ENCODE peak calls at places on chromosome 5, in seven cellular contexts. Z, R, X, Y, S, T and F are unnamed samples.

GRCh38 chr5:61991426-61991825 is 314.6 kb upstream of the KIF2A start:
- DNase-seq in Z (no peak), R (no peak), X (no peak), Y (no peak), S (no peak), T (no peak), F (no peak)

GRCh38 chr5:40361378-40361777 is 318.3 kb upstream of the PTGER4 start:
- DNase-seq in Z (no peak), R (no peak), X (no peak), Y (no peak), S (no peak), T (no peak), F (no peak)

GRCh38 chr5:155729684-155730059 is 597.3 kb upstream of the SGCD start:
- DNase-seq in Z (no peak), R (peak), X (no peak), Y (peak), S (peak), T (peak), F (no peak)

GRCh38 chr5:98774192-98775046 is 956 bp downstream of the RGMB start:
- DNase-seq in Z (peak), R (peak), X (peak), Y (peak), S (peak), T (peak), F (peak)

GRCh38 chr5:167699434-167699833 is 592.0 kb upstream of the WWC1 start:
- DNase-seq in Z (peak), R (no peak), X (peak), Y (no peak), S (peak), T (no peak), F (no peak)

GRCh38 chr5:157682257-157682656 is 10.9 kb downstream of the C5orf52 start:
- DNase-seq in Z (no peak), R (no peak), X (no peak), Y (no peak), S (no peak), T (no peak), F (no peak)

GRCh38 chr5:55211184-55211874 is 15.8 kb downstream of the MCIDAS start:
- DNase-seq in Z (no peak), R (no peak), X (no peak), Y (no peak), S (no peak), T (no peak), F (no peak)

GRCh38 chr5:177985430-177986040 is 10.5 kb downstream of the PROP1 start:
- DNase-seq in Z (peak), R (no peak), X (no peak), Y (no peak), S (no peak), T (no peak), F (no peak)

GRCh38 chr5:108983456-108984092 is 235.9 kb downstream of the FER start:
- DNase-seq in Z (peak), R (no peak), X (no peak), Y (no peak), S (no peak), T (no peak), F (no peak)

GRCh38 chr5:111854196-111854595 is 97.2 kb upstream of the NREP start:
- DNase-seq in Z (no peak), R (no peak), X (no peak), Y (no peak), S (no peak), T (no peak), F (no peak)

GRCh38 chr5:66231508-66231907 is 87.4 kb downstream of the SREK1 start:
- DNase-seq in Z (no peak), R (no peak), X (no peak), Y (no peak), S (no peak), T (no peak), F (no peak)

GRCh38 chr5:57221049-57221568 is 47.2 kb downstream of the GPBP1 start:
- DNase-seq in Z (peak), R (peak), X (peak), Y (no peak), S (peak), T (no peak), F (no peak)

GRCh38 chr5:104733063-104733719 is 1170.6 kb upstream of the NUDT12 start:
- DNase-seq in Z (no peak), R (no peak), X (no peak), Y (no peak), S (no peak), T (no peak), F (no peak)

GRCh38 chr5:162496080-162496808 is 428.7 kb downstream of the GABRG2 start:
- DNase-seq in Z (no peak), R (no peak), X (no peak), Y (no peak), S (no peak), T (no peak), F (no peak)

GRCh38 chr5:173673295-173674170 is 57.1 kb upstream of the BOD1 start:
- DNase-seq in Z (no peak), R (no peak), X (no peak), Y (no peak), S (no peak), T (no peak), F (no peak)

GRCh38 chr5:37554938-37555337 is 175.8 kb downstream of the WDR70 start:
- DNase-seq in Z (peak), R (no peak), X (peak), Y (no peak), S (no peak), T (no peak), F (no peak)
- TF ChIP-seq CTCF in Z (peak), R (peak), X (peak), Y (no peak), S (peak), T (peak), F (no peak)

DNA sequence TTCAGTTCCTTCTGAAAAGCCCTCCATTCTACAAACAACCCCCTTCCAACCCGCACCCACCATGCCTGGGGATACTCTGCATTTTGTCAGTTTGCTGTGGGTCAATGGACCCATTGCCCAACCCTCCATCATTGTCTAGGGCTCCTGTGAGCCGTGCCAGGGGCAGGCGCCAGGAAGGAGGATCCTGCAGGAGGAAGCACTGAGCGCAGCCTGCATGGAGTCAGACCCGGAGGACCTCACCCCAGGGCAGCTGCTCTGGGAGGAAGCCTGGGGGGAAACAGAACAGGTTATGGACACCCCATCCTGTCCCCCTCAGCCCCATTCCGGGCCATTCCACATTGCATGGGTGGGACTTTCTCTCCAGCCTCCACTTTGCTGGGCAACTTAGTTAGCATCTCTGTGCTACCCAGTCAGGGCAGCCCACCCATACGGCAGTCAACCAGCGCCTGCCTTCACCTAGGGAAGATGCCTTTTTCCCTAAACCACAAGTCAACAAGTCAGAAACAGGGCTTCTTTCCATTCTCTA is 48.6 kb upstream of the VDAC1 start:
- DNase-seq in Z (no peak), R (no peak), X (no peak), Y (no peak), S (no peak), T (no peak), F (no peak)
- TF ChIP-seq CTCF in Z (no peak), R (no peak), X (no peak), Y (no peak), S (no peak), T (no peak), F (no peak)

GRCh38 chr5:120473332-120473731 is 9.2 kb downstream of the PRR16 start:
- DNase-seq in Z (no peak), R (no peak), X (no peak), Y (no peak), S (no peak), T (no peak), F (no peak)
- TF ChIP-seq CTCF in Z (no peak), R (no peak), X (no peak), Y (no peak), S (no peak), T (no peak), F (no peak)

GRCh38 chr5:54091416-54092130 is 218.8 kb downstream of the ARL15 start:
- DNase-seq in Z (no peak), R (peak), X (peak), Y (no peak), S (no peak), T (no peak), F (no peak)

GRCh38 chr5:54088081-54088480 is 222.3 kb downstream of the ARL15 start:
- DNase-seq in Z (peak), R (no peak), X (no peak), Y (no peak), S (peak), T (no peak), F (no peak)

GRCh38 chr5:54093081-54093492 is 217.3 kb downstream of the ARL15 start:
- DNase-seq in Z (peak), R (peak), X (peak), Y (no peak), S (no peak), T (no peak), F (no peak)

GRCh38 chr5:54087436-54087835 is 222.9 kb downstream of the ARL15 start:
- DNase-seq in Z (peak), R (no peak), X (no peak), Y (no peak), S (peak), T (no peak), F (no peak)

DNA sequence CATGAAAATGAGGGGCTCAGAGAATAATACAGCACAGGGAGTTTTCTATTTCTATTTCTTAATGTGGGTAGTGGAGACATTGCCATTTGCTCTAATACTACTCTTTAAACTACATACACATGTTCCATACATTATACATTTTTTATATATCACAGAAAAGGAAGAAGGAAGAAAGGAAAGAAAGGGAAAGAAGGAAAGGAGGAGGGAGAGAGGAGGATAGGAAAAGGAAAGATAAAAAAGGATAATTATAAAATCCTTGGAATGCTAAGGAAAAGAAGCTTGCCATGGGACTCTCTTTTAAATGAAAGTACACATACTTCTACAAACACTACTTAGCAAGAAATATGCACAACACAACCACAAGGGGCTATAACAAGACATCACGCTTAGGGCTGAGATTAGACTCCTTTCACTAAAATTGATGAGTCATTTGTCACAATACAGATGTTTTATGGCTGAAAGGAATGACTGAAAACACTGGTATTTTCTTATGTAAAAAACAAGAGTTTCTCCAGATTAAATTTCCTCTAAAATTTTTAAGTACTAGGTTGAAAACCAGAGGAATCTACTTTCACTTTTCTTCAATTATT is 219.8 kb downstream of the ARL15 start:
- DNase-seq in Z (peak), R (no peak), X (peak), Y (no peak), S (peak), T (no peak), F (no peak)
- TF ChIP-seq CTCF in Z (peak), R (peak), X (no peak), Y (no peak), S (peak), T (no peak), F (no peak)

DNA sequence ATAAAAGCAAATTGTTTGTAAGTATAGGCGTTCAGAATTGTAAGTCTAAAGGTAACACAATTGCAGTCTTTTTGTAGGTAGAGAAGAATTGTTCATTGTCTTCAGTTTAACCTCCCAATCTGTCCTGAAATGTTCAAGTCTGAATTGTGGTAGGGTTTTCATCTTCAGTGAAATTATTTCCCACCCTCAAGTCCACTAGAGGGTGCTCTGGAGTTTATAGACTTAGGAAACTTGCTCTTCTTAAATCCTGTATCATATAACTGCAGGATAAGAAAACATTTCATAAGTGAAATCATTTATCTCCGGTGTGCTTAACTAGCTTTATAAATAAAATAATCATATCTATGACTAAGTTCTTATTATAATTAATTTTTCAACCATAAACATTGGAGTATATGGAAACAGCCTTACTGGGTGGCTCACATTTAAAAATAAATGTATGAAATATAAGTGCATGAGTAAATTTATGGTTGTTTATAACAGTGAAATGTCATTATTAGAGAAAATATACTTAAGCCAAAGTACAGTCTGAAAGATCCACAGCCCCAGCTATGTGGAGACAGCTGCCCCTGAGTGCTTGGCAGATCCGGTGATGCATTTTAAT is 182.4 kb upstream of the OTULINL start:
- DNase-seq in Z (peak), R (no peak), X (peak), Y (no peak), S (peak), T (no peak), F (no peak)
- TF ChIP-seq CTCF in Z (peak), R (peak), X (peak), Y (peak), S (peak), T (peak), F (no peak)

GRCh38 chr5:59665086-59665831 is 228.3 kb downstream of the PDE4D start:
- DNase-seq in Z (peak), R (no peak), X (peak), Y (no peak), S (peak), T (no peak), F (no peak)

GRCh38 chr5:59661939-59662615 is 231.4 kb downstream of the PDE4D start:
- DNase-seq in Z (no peak), R (no peak), X (no peak), Y (no peak), S (peak), T (no peak), F (no peak)

GRCh38 chr5:59656351-59657254 is 236.9 kb downstream of the PDE4D start:
- DNase-seq in Z (no peak), R (no peak), X (no peak), Y (no peak), S (peak), T (no peak), F (no peak)

GRCh38 chr5:59661306-59661705 is 232.2 kb downstream of the PDE4D start:
- DNase-seq in Z (peak), R (no peak), X (peak), Y (no peak), S (no peak), T (no peak), F (no peak)

GRCh38 chr5:59660737-59661136 is 232.8 kb downstream of the PDE4D start:
- DNase-seq in Z (peak), R (no peak), X (peak), Y (no peak), S (peak), T (no peak), F (no peak)
- TF ChIP-seq CTCF in Z (peak), R (peak), X (peak), Y (no peak), S (peak), T (peak), F (no peak)